ENCODE peak calls at places on chromosomes 1 and 21, in five cellular contexts. J is GM13977; K is CD4-positive, alpha-beta T cell; X is GM13976; F is endothelial cell of umbilical vein. L is an unnamed sample.

GRCh38 chr1:19504796-19505693 is 19.7 kb upstream of the CAPZB start:
- DNase-seq in J (no peak), K (no peak), X (no peak), F (peak; percentile 86), L (no peak)

GRCh38 chr1:77288275-77288674 is 6.5 kb downstream of the AK5 start:
- DNase-seq in J (no peak), K (no peak), X (no peak), F (peak; percentile 71), L (no peak)

GRCh38 chr1:227429447-227430359 is 111.4 kb upstream of the CDC42BPA start:
- DNase-seq in J (no peak), K (no peak), X (no peak), F (peak; percentile 84), L (no peak)

GRCh38 chr1:53653631-53654030 is 85.3 kb downstream of the GLIS1 start:
- DNase-seq in J (no peak), K (no peak), X (no peak), F (no peak), L (no peak)

GRCh38 chr1:30366199-30366598 is 357.2 kb downstream of the MATN1 start:
- DNase-seq in J (no peak), K (no peak), X (no peak), F (no peak), L (no peak)

GRCh38 chr1:157156058-157156541 is 17.9 kb upstream of the ETV3 start:
- DNase-seq in J (peak; percentile 63), K (peak; percentile 73), X (peak; percentile 81), F (peak; percentile 60), L (peak; percentile 61)

GRCh38 chr1:43292151-43292550 is 6.8 kb upstream of the C1orf210 start:
- DNase-seq in J (no peak), K (no peak), X (no peak), F (no peak), L (no peak)

GRCh38 chr1:91075233-91076135 is 53.6 kb upstream of the ZNF644 start:
- DNase-seq in J (no peak), K (no peak), X (no peak), F (no peak), L (no peak)

GRCh38 chr1:246506440-246506784 is 667 bp downstream of the SMYD3 start:
- DNase-seq in J (no peak), K (no peak), X (no peak), F (peak; percentile 5), L (peak; percentile 28)

GRCh38 chr1:90313756-90314155 is 318.8 kb downstream of the ZNF326 start:
- DNase-seq in J (no peak), K (no peak), X (no peak), F (no peak), L (no peak)

GRCh38 chr1:203284411-203285208 is 20.7 kb upstream of the BTG2 start:
- DNase-seq in J (no peak), K (no peak), X (no peak), F (no peak), L (no peak)

GRCh38 chr1:236394905-236395779 is 1.1 kb downstream of the EDARADD start:
- DNase-seq in J (peak; percentile 82), K (peak; percentile 19), X (peak; percentile 75), F (peak; percentile 5), L (peak; percentile 63)

GRCh38 chr21:38726482-38726881 is 79.2 kb upstream of the ETS2 start:
- DNase-seq in J (no peak), K (no peak), X (no peak), F (no peak), L (no peak)

GRCh38 chr1:31753623-31754349 is 10.4 kb downstream of the ADGRB2 start:
- DNase-seq in J (no peak), K (no peak), X (no peak), F (no peak), L (no peak)

GRCh38 chr1:147748687-147749350 is 11.6 kb downstream of the GJA5 start:
- DNase-seq in J (no peak), K (no peak), X (no peak), F (peak; percentile 27), L (no peak)

GRCh38 chr1:244349103-244349531 is 102.6 kb downstream of the ADSS2 start:
- DNase-seq in J (no peak), K (no peak), X (no peak), F (peak; percentile 92), L (no peak)

GRCh38 chr1:53182111-53182593 is 14.5 kb upstream of the CPT2 start:
- DNase-seq in J (peak; percentile 84), K (peak; percentile 78), X (peak; percentile 79), F (peak; percentile 76), L (peak; percentile 82)

GRCh38 chr1:171267391-171267790 is 19.1 kb downstream of the FMO1 start:
- DNase-seq in J (no peak), K (no peak), X (no peak), F (no peak), L (no peak)

GRCh38 chr1:43530483-43531452 is at the start of gene PTPRF:
- DNase-seq in J (peak; percentile 70), K (peak; percentile 8), X (peak; percentile 71), F (peak; percentile 60), L (peak; percentile 70)

GRCh38 chr1:23433122-23433521 is 8.6 kb upstream of the TCEA3 start:
- DNase-seq in J (no peak), K (no peak), X (no peak), F (no peak), L (no peak)

GRCh38 chr1:244297616-244298015 is 154.1 kb downstream of the ADSS2 start:
- DNase-seq in J (no peak), K (no peak), X (no peak), F (no peak), L (no peak)

GRCh38 chr1:33455537-33456301 is 16.7 kb upstream of the ZSCAN20 start:
- DNase-seq in J (peak; percentile 71), K (peak; percentile 6), X (peak; percentile 74), F (peak; percentile 67), L (peak; percentile 67)

GRCh38 chr1:230632273-230632873 is 9.9 kb upstream of the COG2 start:
- DNase-seq in J (peak; percentile 29), K (no peak), X (peak; percentile 20), F (peak; percentile 15), L (no peak)

GRCh38 chr1:236144446-236145150 is 2.3 kb downstream of the GPR137B start:
- DNase-seq in J (peak; percentile 63), K (no peak), X (no peak), F (no peak), L (peak; percentile 60)

GRCh38 chr1:71307451-71307850 is 226.6 kb upstream of the ZRANB2 start:
- DNase-seq in J (no peak), K (no peak), X (no peak), F (peak; percentile 42), L (no peak)

GRCh38 chr1:230868736-230869385 is 540 bp upstream of the C1orf198 start:
- DNase-seq in J (no peak), K (no peak), X (peak; percentile 64), F (peak; percentile 45), L (peak; percentile 62)

GRCh38 chr1:42730988-42731387 is 9.0 kb downstream of the CLDN19 start:
- DNase-seq in J (no peak), K (peak; percentile 9), X (no peak), F (no peak), L (peak; percentile 21)

GRCh38 chr21:46191686-46192575 is 7.7 kb upstream of the SPATC1L start:
- DNase-seq in J (no peak), K (no peak), X (no peak), F (no peak), L (no peak)

GRCh38 chr1:172935062-172935592 is 115.6 kb downstream of the TNFSF18 start:
- DNase-seq in J (no peak), K (no peak), X (no peak), F (peak; percentile 69), L (no peak)

GRCh38 chr21:16071082-16071481 is 341.3 kb downstream of the USP25 start:
- DNase-seq in J (no peak), K (no peak), X (no peak), F (no peak), L (no peak)

GRCh38 chr1:119010201-119010600 is 22.1 kb upstream of the TBX15 start:
- DNase-seq in J (no peak), K (no peak), X (no peak), F (no peak), L (no peak)

GRCh38 chr1:232722626-232723025 is 82.6 kb upstream of the MAP10 start:
- DNase-seq in J (no peak), K (no peak), X (no peak), F (no peak), L (no peak)

DNA sequence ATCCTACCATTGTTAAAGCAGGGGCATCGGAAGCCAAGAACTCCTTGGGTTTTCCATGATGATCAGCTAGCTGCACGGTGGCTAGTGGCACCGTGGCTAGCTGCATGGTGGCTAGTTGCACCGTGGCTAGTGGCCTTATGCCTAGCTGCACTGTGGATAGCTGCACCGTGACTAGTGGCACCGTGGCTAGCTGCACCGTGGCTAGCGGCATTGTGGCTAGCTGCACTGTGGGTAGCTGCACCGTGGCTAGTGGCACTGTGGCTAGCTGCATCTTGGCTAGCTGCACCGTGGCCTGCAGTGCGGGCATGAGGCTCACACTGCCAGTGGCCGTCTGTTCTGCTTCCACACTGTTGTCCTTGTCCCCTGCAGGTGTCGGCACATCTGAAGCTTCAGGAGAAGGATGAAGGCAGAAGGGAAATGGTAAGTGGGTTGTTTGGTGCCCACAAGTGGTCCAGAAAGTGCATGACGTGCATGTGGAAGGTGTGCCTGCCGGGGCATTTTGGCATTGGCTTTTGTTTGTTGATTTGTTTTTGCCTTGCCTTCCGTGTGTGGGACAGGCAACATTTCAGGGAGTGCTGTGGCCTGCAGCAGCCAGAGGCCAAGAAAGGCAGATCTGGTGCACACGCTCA is 38.6 kb downstream of the TFF3 start:
- DNase-seq in J (no peak), K (no peak), X (no peak), F (no peak), L (no peak)
- TF ChIP-seq CTCF in J (no peak), K (no peak), X (no peak), F (peak; percentile 17), L (no peak)

GRCh38 chr1:182029379-182030331 is 31.9 kb downstream of the ZNF648 start:
- DNase-seq in J (peak; percentile 93), K (peak; percentile 99), X (peak; percentile 94), F (peak; percentile 85), L (peak; percentile 96)
- TF ChIP-seq CTCF in J (peak; percentile 48), K (peak; percentile 45), X (peak; percentile 21), F (peak; percentile 53), L (peak; percentile 27)

GRCh38 chr1:159924025-159924790 is 1.1 kb downstream of the TAGLN2 start:
- DNase-seq in J (peak; percentile 87), K (peak; percentile 44), X (peak; percentile 86), F (peak; percentile 90), L (peak; percentile 85)
- TF ChIP-seq CTCF in J (no peak), K (no peak), X (no peak), F (peak; percentile 28), L (no peak)

GRCh38 chr1:88549536-88549935 is 134.5 kb upstream of the PKN2 start:
- DNase-seq in J (no peak), K (no peak), X (no peak), F (peak; percentile 10), L (no peak)

GRCh38 chr1:88557044-88557443 is 127.0 kb upstream of the PKN2 start:
- DNase-seq in J (no peak), K (no peak), X (no peak), F (no peak), L (no peak)

DNA sequence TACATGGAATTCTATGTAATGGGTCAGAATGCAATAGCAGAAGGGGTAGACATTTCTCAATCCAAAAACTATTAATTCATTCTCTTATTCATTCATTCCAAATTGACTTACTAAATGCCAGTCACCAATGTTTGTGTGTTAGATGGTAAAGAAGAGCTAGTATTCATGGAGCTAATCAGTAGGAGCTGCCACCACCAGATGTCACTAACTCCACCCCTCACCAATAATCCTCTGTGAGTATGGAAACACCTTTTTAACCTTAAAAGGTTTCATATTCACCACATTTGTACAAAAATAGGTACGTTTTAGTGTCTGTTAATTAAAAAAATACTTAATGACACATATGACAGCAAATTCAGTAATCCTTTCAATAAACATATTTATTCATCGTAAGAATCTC is 131.8 kb upstream of the PKN2 start:
- DNase-seq in J (no peak), K (no peak), X (no peak), F (no peak), L (no peak)
- TF ChIP-seq CTCF in J (no peak), K (no peak), X (peak; percentile 6), F (no peak), L (no peak)

L was measured in GM20000.